ENCODE peak calls at places on chromosomes 4 and X, in six cellular contexts. A, H, L, B, T and N are unnamed samples.

GRCh38 chrX:72254835-72255234 is 16.0 kb upstream of the ERCC6L start:
- DNase-seq in A (no peak), B (no peak), L (no peak), H (no peak), T (no peak), N (no peak)

GRCh38 chr4:123417813-123418212 is 21.2 kb downstream of the SPRY1 start:
- DNase-seq in A (no peak), L (no peak), T (no peak), B (no peak), H (no peak), N (no peak)

GRCh38 chr4:187258651-187259401 is 535.2 kb upstream of the FAT1 start:
- DNase-seq in L (no peak), A (no peak), T (no peak), B (no peak), H (no peak), N (no peak)

GRCh38 chrX:40867352-40867751 is 132.0 kb upstream of the MED14 start:
- DNase-seq in T (peak; percentile 19), H (peak; percentile 50), L (peak; percentile 8), B (no peak), A (no peak), N (no peak)

GRCh38 chr4:88623097-88623496 is 30.8 kb downstream of the HERC3 start:
- DNase-seq in T (no peak), L (no peak), H (no peak), A (no peak), B (no peak), N (no peak)

GRCh38 chrX:2840961-2841360 is 12.2 kb downstream of the GYG2 start:
- DNase-seq in H (no peak), L (no peak), T (no peak), B (no peak), A (no peak), N (no peak)

GRCh38 chrX:50978920-50979660 is 68.6 kb downstream of the BMP15 start:
- DNase-seq in T (no peak), A (no peak), H (peak; percentile 2), L (no peak), B (no peak), N (no peak)

GRCh38 chr4:106690487-106690886 is 321.9 kb upstream of the GIMD1 start:
- DNase-seq in T (no peak), A (no peak), B (no peak), H (no peak), L (no peak), N (no peak)

GRCh38 chrX:54933150-54933826 is 12.7 kb downstream of the TRO start:
- DNase-seq in A (no peak), B (no peak), L (no peak), H (no peak), T (no peak), N (no peak)

DNA sequence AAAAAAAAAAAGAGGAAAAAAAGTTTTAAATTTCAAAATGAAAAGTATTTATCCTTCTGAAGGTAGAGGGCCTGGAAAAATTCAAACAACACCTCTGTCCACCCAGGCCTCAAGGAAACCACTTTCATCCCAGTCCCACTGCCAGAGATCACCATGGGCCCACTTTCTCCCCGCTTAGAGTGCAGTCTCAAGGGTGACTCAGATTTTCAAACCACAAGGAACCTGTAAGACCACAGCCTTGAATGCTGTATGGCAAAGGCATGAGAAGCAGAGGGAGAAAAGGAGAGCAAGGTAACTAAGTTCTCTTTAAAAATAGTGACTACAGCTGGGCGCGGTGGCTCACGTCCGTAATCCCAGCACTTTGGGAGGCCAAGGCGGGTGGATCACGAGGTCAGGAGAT is 87.9 kb upstream of the PACRGL start:
- DNase-seq in H (no peak), T (no peak), B (no peak), A (no peak), L (no peak), N (no peak)
- TF ChIP-seq CTCF in H (no peak), T (no peak), B (no peak), A (no peak), L (no peak), N (no peak)

GRCh38 chrX:24767557-24767956 is 73.8 kb downstream of the POLA1 start:
- DNase-seq in H (no peak), B (no peak), T (no peak), L (no peak), A (no peak), N (no peak)
- TF ChIP-seq CTCF in H (no peak), B (no peak), T (no peak), L (no peak), A (no peak), N (no peak)

GRCh38 chrX:64204252-64204651 is 1.3 kb downstream of the AMER1 start:
- DNase-seq in T (no peak), B (peak; percentile 2), L (no peak), H (peak; percentile 31), A (peak; percentile 76), N (no peak)

GRCh38 chrX:64206556-64207162 is 1.2 kb upstream of the AMER1 start:
- DNase-seq in T (peak; percentile 59), A (no peak), H (peak; percentile 9), B (no peak), L (no peak), N (no peak)

GRCh38 chrX:64205441-64205734 is at the start of gene AMER1:
- DNase-seq in A (peak; percentile 79), H (no peak), T (no peak), B (no peak), L (no peak), N (no peak)

GRCh38 chrX:64204701-64205440 is 637 bp downstream of the AMER1 start:
- DNase-seq in B (peak; percentile 6), L (no peak), A (peak; percentile 75), T (peak; percentile 18), H (peak; percentile 50), N (no peak)

DNA sequence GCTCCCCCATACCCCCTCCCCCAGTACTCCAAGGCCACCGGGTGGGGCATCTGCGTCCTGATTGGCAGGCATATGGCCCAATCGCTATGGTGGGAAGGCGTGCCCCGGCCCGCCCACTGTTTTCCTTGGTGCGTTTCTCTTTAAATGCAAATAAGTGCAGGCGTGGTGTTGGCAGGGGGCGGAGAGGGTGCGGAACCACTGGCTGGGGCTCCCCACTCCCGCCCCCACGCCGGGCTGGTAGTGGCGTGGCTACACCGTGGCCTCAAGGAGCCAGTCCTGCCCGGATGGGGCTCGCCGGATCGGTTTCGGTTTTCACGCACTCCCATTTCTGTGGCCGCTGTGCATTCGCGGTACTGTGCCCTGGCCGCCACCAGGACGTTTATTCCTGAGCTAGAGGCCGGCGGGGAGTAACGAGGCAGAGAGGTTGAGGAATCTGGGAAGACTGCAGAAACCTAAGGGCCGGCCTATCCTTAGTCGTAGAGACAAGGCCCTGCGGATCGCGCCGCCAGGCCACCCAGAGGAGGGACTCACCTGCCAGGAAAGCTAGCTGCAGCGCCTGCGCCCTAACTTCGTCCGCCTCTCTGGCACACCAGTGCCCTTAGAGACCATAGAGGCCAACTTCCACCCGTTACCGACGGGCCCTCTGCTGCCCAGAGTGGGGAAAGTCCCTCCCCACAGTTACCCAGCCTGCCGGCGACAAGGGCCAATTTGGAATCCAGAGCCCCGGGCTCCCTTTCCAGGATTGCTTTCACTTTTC is 405 bp upstream of the AMER1 start:
- DNase-seq in L (peak; percentile 80), H (peak; percentile 95), A (peak; percentile 95), T (peak; percentile 93), B (peak; percentile 83), N (peak; percentile 95)
- TF ChIP-seq CTCF in L (peak; percentile 6), H (peak; percentile 34), A (no peak), T (no peak), B (peak; percentile 30), N (peak; percentile 35)

GRCh38 chr4:70531981-70532380 is 13.6 kb downstream of the AMTN start:
- DNase-seq in T (no peak), A (no peak), B (no peak), H (no peak), L (peak; percentile 12), N (no peak)
- TF ChIP-seq CTCF in T (no peak), A (no peak), B (peak; percentile 34), H (no peak), L (peak; percentile 58), N (no peak)

GRCh38 chrX:111447298-111447697 is 35.3 kb upstream of the DCX start:
- DNase-seq in A (no peak), L (peak; percentile 4), T (no peak), H (peak; percentile 8), B (peak; percentile 54), N (no peak)
- TF ChIP-seq CTCF in A (no peak), L (peak; percentile 24), T (no peak), H (peak; percentile 13), B (peak; percentile 63), N (peak; percentile 24)